ENCODE peak calls at places on chromosomes 11 and 22, in nine cellular contexts. V, A, U, R, L, T, D, M and Z are unnamed samples.

GRCh38 chr22:27407369-27407985 is 394.1 kb downstream of the MN1 start:
- DNase-seq in V (no peak), A (no peak), U (no peak), R (no peak), L (no peak), T (no peak), D (no peak), M (no peak), Z (no peak)

GRCh38 chr11:67613960-67614715 is 7.4 kb downstream of the NDUFV1 start:
- DNase-seq in V (peak), A (peak), U (peak), R (peak), L (no peak), T (peak), D (peak), M (peak), Z (peak)

GRCh38 chr11:19162946-19163345 is 38.8 kb downstream of the CSRP3 start:
- DNase-seq in V (no peak), A (no peak), U (no peak), R (no peak), L (no peak), T (no peak), D (no peak), M (no peak), Z (no peak)

GRCh38 chr11:79264284-79264683 is 176.5 kb downstream of the TENM4 start:
- DNase-seq in V (no peak), A (no peak), U (no peak), R (no peak), L (no peak), T (no peak), D (no peak), M (no peak), Z (no peak)

GRCh38 chr22:47633111-47633510 is 870.7 kb downstream of the TBC1D22A start:
- DNase-seq in V (no peak), A (no peak), U (no peak), R (no peak), L (no peak), T (no peak), D (no peak), M (no peak), Z (no peak)

GRCh38 chr11:71452354-71453020 is 516 bp upstream of the NADSYN1 start:
- DNase-seq in V (peak), A (peak), U (peak), R (peak), L (peak), T (no peak), D (peak), M (no peak), Z (peak)

GRCh38 chr11:119187123-119187892 is 2.0 kb downstream of the NHERF4 start:
- DNase-seq in V (no peak), A (no peak), U (no peak), R (peak), L (no peak), T (no peak), D (no peak), M (peak), Z (no peak)

GRCh38 chr22:24427500-24428164 is at the start of gene ADORA2A:
- DNase-seq in V (peak), A (no peak), U (peak), R (peak), L (no peak), T (no peak), D (peak), M (peak), Z (no peak)

GRCh38 chr22:21834869-21835268 is 32.6 kb downstream of the MAPK1 start:
- DNase-seq in V (no peak), A (no peak), U (no peak), R (no peak), L (no peak), T (no peak), D (peak), M (no peak), Z (no peak)

GRCh38 chr11:94727766-94728165 is 40.4 kb upstream of the AMOTL1 start:
- DNase-seq in V (no peak), A (no peak), U (no peak), R (no peak), L (no peak), T (no peak), D (no peak), M (no peak), Z (no peak)

GRCh38 chr11:26696330-26696729 is 25.5 kb downstream of the SLC5A12 start:
- DNase-seq in V (no peak), A (no peak), U (no peak), R (no peak), L (no peak), T (no peak), D (no peak), M (no peak), Z (no peak)

GRCh38 chr22:44096736-44097135 is 72.6 kb downstream of the PARVB start:
- DNase-seq in V (no peak), A (no peak), U (no peak), R (no peak), L (no peak), T (no peak), D (no peak), M (no peak), Z (no peak)

GRCh38 chr11:123434262-123434661 is 4.2 kb downstream of the GRAMD1B start:
- DNase-seq in V (no peak), A (peak), U (no peak), R (no peak), L (no peak), T (no peak), D (peak), M (peak), Z (no peak)

GRCh38 chr11:123145220-123145619 is 49.8 kb downstream of the CLMP start:
- DNase-seq in V (no peak), A (no peak), U (no peak), R (no peak), L (no peak), T (no peak), D (no peak), M (peak), Z (no peak)

GRCh38 chr11:5274340-5274739 is 4.6 kb upstream of the HBE1 start:
- DNase-seq in V (no peak), A (no peak), U (no peak), R (no peak), L (no peak), T (no peak), D (no peak), M (no peak), Z (no peak)

GRCh38 chr11:122784325-122785155 is 53.8 kb upstream of the CRTAM start:
- DNase-seq in V (no peak), A (no peak), U (no peak), R (no peak), L (no peak), T (no peak), D (no peak), M (no peak), Z (no peak)

GRCh38 chr11:12439615-12440014 is 62.2 kb downstream of the PARVA start:
- DNase-seq in V (no peak), A (no peak), U (peak), R (no peak), L (no peak), T (no peak), D (no peak), M (no peak), Z (no peak)

GRCh38 chr11:18364495-18365047 is 29.8 kb upstream of the LDHA start:
- DNase-seq in V (no peak), A (no peak), U (no peak), R (no peak), L (no peak), T (no peak), D (no peak), M (no peak), Z (no peak)

GRCh38 chr22:30604723-30605122 is 2.3 kb upstream of the TCN2 start:
- DNase-seq in V (no peak), A (no peak), U (no peak), R (no peak), L (no peak), T (no peak), D (no peak), M (no peak), Z (no peak)

GRCh38 chr11:76194872-76195668 is 11.2 kb downstream of the WNT11 start:
- DNase-seq in V (no peak), A (no peak), U (no peak), R (no peak), L (no peak), T (no peak), D (no peak), M (no peak), Z (no peak)

GRCh38 chr11:96061730-96062524 is 138.0 kb upstream of the MTMR2 start:
- DNase-seq in V (no peak), A (no peak), U (no peak), R (no peak), L (no peak), T (no peak), D (no peak), M (no peak), Z (no peak)

GRCh38 chr11:117042689-117043088 is 55.5 kb downstream of the SIK3 start:
- DNase-seq in V (no peak), A (no peak), U (no peak), R (no peak), L (no peak), T (no peak), D (no peak), M (no peak), Z (no peak)
- TF ChIP-seq CTCF in V (no peak), A (no peak), U (no peak), R (no peak), L (no peak), T (no peak), D (no peak), M (no peak), Z (no peak)

DNA sequence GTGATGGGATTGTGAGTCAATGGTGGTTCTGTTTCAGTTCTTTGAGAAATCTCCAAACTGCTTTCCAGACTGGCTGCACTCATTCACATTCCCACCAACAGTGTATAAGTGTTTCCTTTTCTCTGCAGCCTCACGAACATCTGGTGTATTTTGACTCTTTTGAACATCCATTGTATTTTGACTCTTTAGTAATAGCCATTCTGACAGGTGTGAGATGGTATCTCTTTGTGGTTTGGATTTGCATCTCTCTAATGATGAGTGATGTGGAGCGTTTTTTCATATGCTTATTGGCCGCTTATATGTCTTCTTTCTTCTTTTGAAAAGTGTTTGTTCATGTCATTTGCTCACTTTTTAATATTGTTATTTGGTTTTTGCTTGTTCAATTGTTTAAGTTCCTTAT is 19.4 kb downstream of the NELL1 start:
- DNase-seq in V (no peak), A (no peak), U (no peak), R (no peak), L (no peak), T (no peak), D (no peak), M (no peak), Z (no peak)
- TF ChIP-seq CTCF in V (no peak), A (no peak), U (no peak), R (no peak), L (no peak), T (no peak), D (no peak), M (no peak), Z (no peak)

GRCh38 chr11:97610854-97611253 is 1221.0 kb downstream of the JRKL start:
- DNase-seq in V (no peak), A (peak), U (no peak), R (no peak), L (no peak), T (no peak), D (no peak), M (no peak), Z (no peak)

GRCh38 chr11:97607301-97608000 is 1217.6 kb downstream of the JRKL start:
- DNase-seq in V (no peak), A (no peak), U (no peak), R (no peak), L (no peak), T (no peak), D (no peak), M (no peak), Z (no peak)

GRCh38 chr11:97614571-97614970 is 1224.8 kb downstream of the JRKL start:
- DNase-seq in V (no peak), A (no peak), U (no peak), R (no peak), L (no peak), T (no peak), D (no peak), M (no peak), Z (no peak)

GRCh38 chr11:97611345-97611744 is 1221.5 kb downstream of the JRKL start:
- DNase-seq in V (no peak), A (no peak), U (no peak), R (no peak), L (no peak), T (no peak), D (no peak), M (no peak), Z (no peak)

GRCh38 chr11:97610000-97610399 is 1220.2 kb downstream of the JRKL start:
- DNase-seq in V (no peak), A (peak), U (no peak), R (no peak), L (no peak), T (no peak), D (peak), M (no peak), Z (no peak)
- TF ChIP-seq CTCF in V (no peak), A (no peak), U (no peak), R (no peak), L (no peak), T (no peak), D (peak), M (peak), Z (no peak)

DNA sequence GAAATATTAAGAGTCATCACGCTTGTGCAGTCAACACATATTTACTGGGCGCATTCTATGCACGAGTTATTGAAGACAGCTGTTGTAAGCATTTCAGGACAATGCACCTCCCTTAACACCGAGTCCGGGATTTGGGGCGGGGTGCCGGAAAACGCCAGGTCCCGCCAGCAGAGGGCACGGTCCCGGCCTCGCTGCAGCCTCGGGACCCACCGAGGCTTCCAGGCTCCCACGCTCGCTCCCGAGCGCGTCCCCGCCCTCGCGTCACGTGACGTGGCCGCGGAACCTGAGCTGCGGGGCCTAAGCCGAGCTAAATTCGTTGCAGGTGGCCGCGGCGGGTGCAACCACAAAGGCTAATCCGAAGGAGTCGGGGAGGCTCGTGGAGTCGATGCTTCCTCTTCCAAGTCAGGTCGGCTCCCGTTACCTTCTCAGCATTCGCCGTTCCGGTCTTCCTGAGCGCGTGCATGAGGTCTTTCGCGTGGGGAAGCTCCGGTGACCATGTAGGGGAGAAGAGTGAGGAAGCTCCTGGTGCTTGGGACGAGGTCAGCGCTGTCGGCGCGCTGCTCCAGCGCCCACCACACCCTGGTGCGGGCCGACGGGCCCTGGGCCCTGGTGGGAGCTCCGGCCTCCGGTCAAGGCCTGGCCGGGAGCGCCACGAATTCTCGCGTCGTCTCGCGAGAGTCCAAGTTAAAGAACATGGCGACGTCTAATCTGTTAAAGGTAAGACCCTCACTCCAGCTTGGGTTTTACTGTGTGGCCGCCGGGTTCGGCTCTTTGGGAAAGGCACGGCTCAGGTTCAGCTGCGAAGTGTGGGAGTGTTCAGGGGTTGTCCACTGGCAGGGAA is at the start of gene CUL5:
- DNase-seq in V (peak), A (peak), U (peak), R (peak), L (peak), T (peak), D (peak), M (peak), Z (peak)
- TF ChIP-seq CTCF in V (peak), A (peak), U (peak), R (peak), L (peak), T (peak), D (peak), M (peak), Z (peak)

DNA sequence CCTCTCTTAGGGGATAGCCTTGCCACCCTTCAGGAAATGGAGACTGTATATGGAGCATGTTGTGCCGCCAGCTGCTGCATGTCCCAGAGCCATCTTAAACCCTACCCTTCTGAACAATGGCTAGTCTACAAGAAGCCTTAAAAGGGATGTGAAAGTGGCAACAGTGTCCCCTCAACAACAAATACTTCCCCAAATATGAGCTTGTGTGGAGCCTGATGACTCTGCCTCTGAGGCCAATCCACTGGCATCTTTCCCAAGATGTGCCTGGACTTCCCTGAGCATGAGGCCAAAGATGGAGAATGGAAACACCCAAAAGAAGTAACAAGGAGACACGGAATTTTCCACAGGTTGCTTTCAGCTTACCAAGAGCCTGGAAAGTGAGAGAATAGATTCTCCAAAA is 595 bp upstream of the MS4A7 start:
- DNase-seq in V (no peak), A (no peak), U (peak), R (peak), L (peak), T (no peak), D (peak), M (no peak), Z (no peak)
- TF ChIP-seq CTCF in V (no peak), A (no peak), U (no peak), R (no peak), L (no peak), T (no peak), D (no peak), M (no peak), Z (no peak)

GRCh38 chr22:39291501-39291900 is 27.9 kb downstream of the RPL3 start:
- DNase-seq in V (no peak), A (no peak), U (no peak), R (no peak), L (no peak), T (no peak), D (no peak), M (no peak), Z (no peak)
- TF ChIP-seq CTCF in V (no peak), A (no peak), U (no peak), R (no peak), L (no peak), T (no peak), D (peak), M (peak), Z (no peak)

DNA sequence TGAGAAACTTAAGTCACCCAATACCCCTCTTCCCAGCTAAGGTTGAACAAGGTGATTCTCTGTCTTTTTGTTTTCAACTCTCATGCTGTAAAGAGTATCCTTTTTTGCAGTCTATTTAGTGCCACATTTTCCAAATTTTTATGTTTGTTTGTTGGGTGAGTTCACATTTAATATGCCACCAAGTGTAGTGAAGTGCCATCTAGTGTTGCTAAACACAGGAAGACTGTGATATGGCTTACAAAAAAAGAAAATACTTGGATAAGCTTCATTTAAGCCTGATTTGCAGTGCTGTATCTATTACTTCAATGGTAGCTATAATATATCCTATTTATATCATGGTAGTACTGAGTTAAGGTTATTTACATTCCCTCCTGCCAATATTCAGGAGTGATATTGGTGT is 319.2 kb upstream of the CHORDC1 start:
- DNase-seq in V (no peak), A (no peak), U (no peak), R (no peak), L (no peak), T (no peak), D (no peak), M (no peak), Z (no peak)
- TF ChIP-seq CTCF in V (no peak), A (no peak), U (no peak), R (no peak), L (no peak), T (no peak), D (no peak), M (no peak), Z (no peak)

GRCh38 chr11:66495401-66495844 is 15.0 kb upstream of the BBS1 start:
- DNase-seq in V (no peak), A (peak), U (no peak), R (no peak), L (no peak), T (no peak), D (no peak), M (no peak), Z (no peak)
- TF ChIP-seq CTCF in V (no peak), A (peak), U (no peak), R (no peak), L (no peak), T (peak), D (peak), M (peak), Z (peak)

DNA sequence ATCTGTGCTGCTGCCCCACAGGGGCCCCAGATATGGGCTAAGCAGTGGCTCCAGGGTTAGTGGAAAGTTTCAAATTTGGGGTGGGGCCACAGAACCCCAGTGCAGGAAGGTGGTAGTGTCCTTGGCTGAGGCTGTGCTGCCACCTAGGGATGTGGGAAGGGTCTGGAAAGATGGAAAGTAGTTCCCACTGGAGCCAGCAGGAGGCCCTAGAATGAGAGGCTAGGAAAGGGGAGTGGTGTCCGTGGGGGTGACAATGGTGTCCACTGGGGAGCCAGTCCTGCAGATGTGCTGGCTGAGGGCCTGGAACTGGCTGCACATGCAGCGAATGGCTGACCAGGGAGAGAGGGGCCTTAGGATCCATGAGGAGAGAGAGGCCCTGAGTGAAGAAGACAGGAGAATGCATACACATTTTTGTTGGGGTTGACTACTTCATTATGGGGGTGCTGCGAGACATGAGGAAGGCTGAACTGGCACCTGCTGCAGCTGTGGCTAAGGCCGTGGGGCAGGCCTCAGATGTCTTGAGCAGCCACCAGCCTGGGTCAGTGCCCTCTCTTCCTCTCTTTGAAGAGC is 21.1 kb downstream of the RFPL3 start:
- DNase-seq in V (no peak), A (peak), U (peak), R (no peak), L (no peak), T (peak), D (peak), M (peak), Z (peak)
- TF ChIP-seq CTCF in V (no peak), A (peak), U (peak), R (peak), L (no peak), T (peak), D (peak), M (peak), Z (peak)